ENCODE peak calls at places on chromosomes 3 and 15, in six cellular contexts. U is A549, H is WTC11, R is H1, O is endothelial cell of umbilical vein, G is HepG2. S is an unnamed sample.

GRCh38 chr15:101049282-101049681 is 130.1 kb downstream of the LRRK1 start:
- DNase-seq in U (no peak), O (no peak), H (no peak), G (no peak), R (no peak), S (no peak)

GRCh38 chr15:38054488-38054887 is 120.0 kb downstream of the TMCO5A start:
- DNase-seq in O (no peak), U (no peak), R (no peak), G (no peak), H (no peak), S (no peak)

GRCh38 chr15:99057697-99058420 is 47.0 kb upstream of the SYNM start:
- DNase-seq in U (no peak), G (no peak), R (no peak), O (peak; percentile 42), H (no peak), S (no peak)

GRCh38 chr3:33008282-33008681 is 56.8 kb downstream of the CCR4 start:
- DNase-seq in U (no peak), O (no peak), R (no peak), H (no peak), G (no peak), S (peak; percentile 40)

GRCh38 chr3:153356908-153357307 is 194.9 kb downstream of the RAP2B start:
- DNase-seq in O (no peak), U (no peak), H (no peak), R (no peak), G (no peak), S (no peak)

GRCh38 chr3:16090013-16090412 is 84.5 kb upstream of the GALNT15 start:
- DNase-seq in O (peak; percentile 80), H (no peak), U (peak; percentile 33), G (peak; percentile 12), R (no peak), S (no peak)

GRCh38 chr3:31543375-31543774 is 10.7 kb downstream of the STT3B start:
- DNase-seq in G (no peak), O (no peak), U (no peak), H (no peak), R (no peak), S (no peak)

GRCh38 chr3:147614210-147614609 is 205.0 kb downstream of the ZIC1 start:
- DNase-seq in O (no peak), R (no peak), G (no peak), U (no peak), H (no peak), S (no peak)

GRCh38 chr3:55269096-55269495 is 218.0 kb downstream of the WNT5A start:
- DNase-seq in G (no peak), U (no peak), H (no peak), R (no peak), O (no peak), S (no peak)

GRCh38 chr3:102481050-102481449 is 46.2 kb downstream of the ZPLD1 start:
- DNase-seq in O (no peak), H (no peak), G (no peak), U (no peak), R (no peak), S (no peak)

GRCh38 chr15:95868970-95869369 is 461.5 kb upstream of the NR2F2 start:
- DNase-seq in H (no peak), G (no peak), O (no peak), R (no peak), U (no peak), S (no peak)

GRCh38 chr15:91909574-91909973 is 56.1 kb downstream of the SLCO3A1 start:
- DNase-seq in O (no peak), R (no peak), U (no peak), G (no peak), H (peak; percentile 26), S (no peak)

GRCh38 chr3:141050576-141050912 is 603 bp upstream of the SPSB4 start:
- DNase-seq in G (no peak), R (no peak), H (peak; percentile 58), U (no peak), O (no peak), S (no peak)

GRCh38 chr3:125266976-125267375 is 54.4 kb upstream of the SLC12A8 start:
- DNase-seq in O (no peak), U (no peak), R (no peak), H (no peak), G (no peak), S (no peak)

GRCh38 chr3:101836907-101837598 is 12.3 kb upstream of the NFKBIZ start:
- DNase-seq in U (no peak), H (no peak), O (peak; percentile 89), R (no peak), G (no peak), S (no peak)

GRCh38 chr15:73921257-73921890 is 4.9 kb upstream of the LOXL1 start:
- DNase-seq in H (no peak), O (no peak), R (no peak), U (no peak), G (no peak), S (no peak)

GRCh38 chr15:47607750-47608149 is 109.6 kb upstream of the SEMA6D start:
- DNase-seq in U (no peak), H (no peak), O (peak; percentile 44), G (no peak), R (no peak), S (no peak)

GRCh38 chr15:99324082-99324620 is 72.9 kb downstream of the LRRC28 start:
- DNase-seq in R (no peak), G (no peak), H (no peak), O (peak; percentile 60), U (peak; percentile 51), S (no peak)

GRCh38 chr3:4222574-4222973 is 80.6 kb upstream of the SETMAR start:
- DNase-seq in R (no peak), U (no peak), G (no peak), H (no peak), O (no peak), S (peak; percentile 23)

GRCh38 chr3:169498336-169498735 is 165.2 kb downstream of the MECOM start:
- DNase-seq in R (no peak), U (no peak), O (peak; percentile 63), G (no peak), H (no peak), S (no peak)

GRCh38 chr3:79419222-79419621 is 348.6 kb downstream of the ROBO1 start:
- DNase-seq in R (no peak), G (no peak), U (no peak), H (no peak), O (no peak), S (no peak)

GRCh38 chr3:138786788-138787276 is 47.9 kb downstream of the PIK3CB start:
- DNase-seq in G (peak; percentile 75), O (no peak), H (no peak), R (no peak), U (no peak), S (no peak)

GRCh38 chr15:95146476-95146875 is 915.1 kb downstream of the MCTP2 start:
- DNase-seq in R (no peak), O (no peak), G (no peak), U (no peak), H (no peak), S (no peak)

GRCh38 chr15:42071717-42072116 is 22.6 kb downstream of the PLA2G4D start:
- DNase-seq in O (no peak), H (no peak), R (no peak), G (no peak), U (no peak), S (no peak)

GRCh38 chr3:99108508-99108907 is 207.0 kb upstream of the DCBLD2 start:
- DNase-seq in O (peak; percentile 97), U (no peak), R (no peak), G (no peak), H (no peak), S (no peak)

GRCh38 chr15:34217587-34218225 is 7.1 kb upstream of the EMC4 start:
- DNase-seq in G (no peak), H (no peak), U (no peak), O (no peak), R (no peak), S (no peak)

GRCh38 chr3:56862352-56863062 is 60.8 kb upstream of the ARHGEF3 start:
- DNase-seq in O (peak; percentile 76), G (peak; percentile 88), H (no peak), R (no peak), U (no peak), S (no peak)

GRCh38 chr15:98155356-98155755 is 194.9 kb downstream of the ARRDC4 start:
- DNase-seq in R (no peak), U (no peak), G (no peak), O (no peak), H (no peak), S (no peak)

GRCh38 chr3:129535075-129535474 is 6.6 kb downstream of the RHO start:
- DNase-seq in H (no peak), R (no peak), O (no peak), G (peak; percentile 64), U (no peak), S (no peak)

GRCh38 chr3:78414261-78414660 is 1353.5 kb downstream of the ROBO1 start:
- DNase-seq in G (no peak), O (no peak), U (no peak), H (no peak), R (no peak), S (no peak)

GRCh38 chr3:179565496-179565895 is 2.8 kb downstream of the ACTL6A start:
- DNase-seq in O (no peak), H (no peak), U (no peak), R (no peak), G (no peak), S (no peak)

GRCh38 chr15:56241374-56242085 is 2.1 kb downstream of the RFX7 start:
- DNase-seq in G (no peak), R (no peak), O (peak; percentile 6), U (no peak), H (no peak), S (no peak)
- TF ChIP-seq JUN in G (no peak), R (no peak), O (no peak), U (no peak), H (no peak), S (no peak)

GRCh38 chr3:69090021-69090420 is 5.3 kb downstream of the ARL6IP5 start:
- DNase-seq in U (no peak), H (no peak), G (no peak), R (no peak), O (peak; percentile 86), S (no peak)
- TF ChIP-seq JUN in U (no peak), H (no peak), G (no peak), R (no peak), O (peak; percentile 63), S (no peak)

GRCh38 chr3:168085491-168086119 is 10.1 kb downstream of the GOLIM4 start:
- DNase-seq in R (no peak), O (no peak), G (no peak), H (no peak), U (no peak), S (peak; percentile 33)
- TF ChIP-seq JUN in R (no peak), O (no peak), G (no peak), H (no peak), U (no peak), S (no peak)

GRCh38 chr15:78768531-78769408 is 42.5 kb downstream of the ADAMTS7 start:
- DNase-seq in R (no peak), G (no peak), H (peak; percentile 13), U (no peak), O (no peak), S (no peak)

GRCh38 chr15:78768096-78768495 is 43.2 kb downstream of the ADAMTS7 start:
- DNase-seq in G (no peak), R (no peak), O (no peak), H (peak; percentile 17), U (no peak), S (no peak)

GRCh38 chr15:78767331-78767951 is 43.8 kb downstream of the ADAMTS7 start:
- DNase-seq in H (peak; percentile 28), G (no peak), U (no peak), O (no peak), R (no peak), S (no peak)

GRCh38 chr15:78763796-78764241 is 47.4 kb downstream of the ADAMTS7 start:
- DNase-seq in G (no peak), O (no peak), H (no peak), R (no peak), U (no peak), S (no peak)

GRCh38 chr15:78766041-78766440 is 45.2 kb downstream of the ADAMTS7 start:
- DNase-seq in U (no peak), G (no peak), O (no peak), H (peak; percentile 9), R (no peak), S (no peak)
- TF ChIP-seq JUN in U (no peak), G (no peak), O (no peak), H (no peak), R (no peak), S (no peak)

S was measured in K562.